ENCODE peak calls at places on chromosome 18, in five cellular contexts. O is right atrium auricular region, X is GM23338, F is psoas muscle, N is adrenal gland. H is an unnamed sample. For H3K27me3, the result is how much of the 10 kb centered on the place peaks cover.

GRCh38 chr18:61402761-61403160 is 69.5 kb downstream of the CDH20 start:
- DNase-seq in O (no peak), X (no peak), F (no peak), N (no peak), H (no peak)

GRCh38 chr18:74918276-74918675 is 290.7 kb downstream of the PTGR3 start:
- DNase-seq in O (no peak), X (no peak), F (no peak), N (no peak), H (no peak)

GRCh38 chr18:24878289-24878688 is 417.9 kb downstream of the HRH4 start:
- DNase-seq in O (no peak), X (peak), F (no peak), N (peak), H (no peak)

GRCh38 chr18:40904295-40904694 is 1050.7 kb upstream of the PIK3C3 start:
- DNase-seq in O (no peak), X (no peak), F (no peak), N (no peak), H (no peak)

GRCh38 chr18:49668583-49669290 is 106.9 kb downstream of the LIPG start:
- DNase-seq in O (no peak), X (peak), F (no peak), N (no peak), H (no peak)

GRCh38 chr18:57353940-57354461 is 1.6 kb downstream of the ST8SIA3 start:
- DNase-seq in O (no peak), X (peak), F (no peak), N (peak), H (peak)

GRCh38 chr18:11886629-11887028 is 21.5 kb downstream of the MPPE1 start:
- DNase-seq in O (no peak), X (no peak), F (no peak), N (no peak), H (no peak)

GRCh38 chr18:34224423-34225217 is at the start of gene NOL4:
- DNase-seq in O (no peak), X (peak), F (no peak), N (peak), H (peak)

GRCh38 chr18:23641143-23641720 is 21.5 kb downstream of the ANKRD29 start:
- DNase-seq in O (no peak), X (no peak), F (no peak), N (no peak), H (no peak)

GRCh38 chr18:2826581-2826980 is 20.2 kb upstream of the EMILIN2 start:
- DNase-seq in O (peak), X (peak), F (peak), N (no peak), H (no peak)

GRCh38 chr18:59556265-59556664 is 141.0 kb downstream of the CCBE1 start:
- DNase-seq in O (no peak), X (no peak), F (no peak), N (no peak), H (peak)

GRCh38 chr18:46727177-46727576 is 29.7 kb downstream of the ST8SIA5 start:
- DNase-seq in O (no peak), X (no peak), F (no peak), N (no peak), H (no peak)

GRCh38 chr18:11840493-11840892 is 10.7 kb upstream of the CHMP1B start:
- DNase-seq in O (no peak), X (peak), F (no peak), N (no peak), H (no peak)

GRCh38 chr18:8121942-8122480 is 487.2 kb upstream of the RAB12 start:
- DNase-seq in O (no peak), X (peak), F (no peak), N (no peak), H (no peak)

GRCh38 chr18:56146565-56146964 is 491.8 kb downstream of the TXNL1 start:
- DNase-seq in O (no peak), X (no peak), F (no peak), N (no peak), H (no peak)

GRCh38 chr18:70522183-70522582 is 233.3 kb downstream of the SOCS6 start:
- DNase-seq in O (no peak), X (no peak), F (no peak), N (no peak), H (no peak)

GRCh38 chr18:13376298-13376840 is 157.8 kb downstream of the LDLRAD4 start:
- DNase-seq in O (peak), X (no peak), F (no peak), N (no peak), H (no peak)

GRCh38 chr18:23798249-23798648 is 109.0 kb downstream of the LAMA3 start:
- DNase-seq in O (no peak), X (no peak), F (peak), N (no peak), H (no peak)

GRCh38 chr18:12460874-12461273 is 53.1 kb downstream of the PRELID3A start:
- DNase-seq in O (no peak), X (no peak), F (no peak), N (peak), H (peak)

GRCh38 chr18:11948852-11949523 is 32.3 kb upstream of the IMPA2 start:
- DNase-seq in O (no peak), X (peak), F (no peak), N (no peak), H (no peak)

GRCh38 chr18:79943608-79944125 is 7.8 kb downstream of the SLC66A2 start:
- DNase-seq in O (no peak), X (no peak), F (no peak), N (no peak), H (no peak)

GRCh38 chr18:7414459-7414858 is 152.7 kb upstream of the PTPRM start:
- DNase-seq in O (peak), X (no peak), F (peak), N (no peak), H (no peak)

GRCh38 chr18:62788891-62789290 is 73.5 kb downstream of the PHLPP1 start:
- DNase-seq in O (no peak), X (no peak), F (no peak), N (no peak), H (no peak)

GRCh38 chr18:23810396-23810795 is 121.1 kb downstream of the LAMA3 start:
- DNase-seq in O (no peak), X (no peak), F (no peak), N (no peak), H (no peak)

DNA sequence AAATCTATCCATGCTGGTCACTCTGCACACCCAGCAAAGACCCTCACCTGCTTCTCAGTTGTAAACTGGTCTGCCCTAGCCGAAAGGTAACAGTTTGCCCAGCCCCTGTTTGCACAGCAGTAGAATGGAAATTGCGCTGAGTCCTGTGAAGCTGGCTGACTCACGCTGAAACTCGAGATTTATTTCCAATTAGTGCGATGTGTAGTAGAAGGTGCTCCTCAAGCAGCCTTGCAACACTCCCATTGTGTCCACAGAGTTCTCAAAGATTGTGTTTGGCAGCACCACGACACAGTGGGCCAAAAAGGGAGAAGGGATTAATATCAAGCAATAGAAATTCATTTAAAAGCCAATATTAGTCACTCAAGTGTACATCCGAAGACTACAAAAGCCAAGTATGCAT is 21.7 kb upstream of the APCDD1 start:
- DNase-seq in O (no peak), X (no peak), F (no peak), N (no peak), H (no peak)
- H3K4me3 ChIP-seq in O (no peak), X (no peak), F (no peak), N (no peak), H (no peak)

DNA sequence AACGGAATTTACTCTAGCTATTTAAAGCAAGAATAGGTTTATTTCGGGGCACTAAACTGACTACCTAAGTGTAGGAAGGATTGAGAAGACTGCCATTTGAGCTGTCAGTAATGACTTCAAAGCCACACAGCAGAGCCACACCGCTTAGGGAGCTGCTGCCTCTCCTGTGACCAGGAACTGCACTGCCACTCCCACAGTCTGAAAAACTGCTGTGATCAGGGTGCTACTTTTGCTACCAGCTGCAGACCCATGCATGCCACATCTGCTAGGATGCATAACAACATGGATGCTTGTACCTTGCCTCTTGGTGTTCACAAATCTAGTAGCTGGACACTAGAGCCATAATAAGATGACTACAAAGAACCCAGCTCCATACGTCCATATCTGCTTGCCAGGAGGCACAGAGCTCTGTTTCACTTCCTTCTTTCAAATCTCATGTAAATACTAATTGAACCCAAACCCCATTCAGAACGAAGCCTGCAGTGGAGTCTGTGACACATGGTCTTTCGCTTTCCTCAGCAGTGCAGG is 2.2 kb downstream of the DSG2 start:
- DNase-seq in O (no peak), X (no peak), F (no peak), N (no peak), H (no peak)
- H3K27me3 ChIP-seq in O (under half), X (under half), F (under half), N (under half), H (under half)

GRCh38 chr18:77478619-77479018 is 229.0 kb downstream of the GALR1 start:
- DNase-seq in O (peak), X (peak), F (peak), N (peak), H (no peak)
- TF ChIP-seq CTCF in O (peak), X (peak), F (no peak), N (peak), H (peak)

DNA sequence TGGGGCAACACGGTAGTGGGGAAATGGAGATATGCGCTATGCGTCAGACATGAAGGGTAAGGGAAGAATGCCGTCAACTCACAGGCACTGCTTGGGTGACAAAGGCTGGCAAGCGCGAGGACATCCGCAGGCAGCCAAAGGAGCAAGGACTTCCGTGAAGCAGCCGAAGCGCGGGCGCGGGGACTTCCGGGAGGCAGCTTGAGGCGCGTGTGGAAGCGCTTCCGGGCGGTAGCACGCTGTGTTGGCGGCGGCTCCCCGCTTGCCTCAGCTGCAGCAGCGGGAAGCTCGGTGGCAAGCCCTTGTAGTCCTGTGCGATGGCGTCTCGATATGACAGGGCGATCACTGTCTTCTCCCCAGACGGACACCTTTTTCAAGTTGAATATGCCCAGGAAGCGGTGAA is at the start of gene PSMA8:
- DNase-seq in O (no peak), X (peak), F (peak), N (no peak), H (no peak)
- H3K4me3 ChIP-seq in O (no peak), X (peak), F (no peak), N (no peak), H (no peak)

GRCh38 chr18:54675076-54675475 is 84.0 kb downstream of the DYNAP start:
- DNase-seq in O (no peak), X (no peak), F (no peak), N (no peak), H (no peak)
- H3K27me3 ChIP-seq in O (under half), X (under half), F (under half), N (under half), H (under half)

GRCh38 chr18:26965206-26965605 is 99.7 kb upstream of the AQP4 start:
- DNase-seq in O (no peak), X (no peak), F (no peak), N (no peak), H (no peak)

GRCh38 chr18:26963292-26963691 is 97.8 kb upstream of the AQP4 start:
- DNase-seq in O (no peak), X (peak), F (no peak), N (no peak), H (no peak)

GRCh38 chr18:26961805-26962204 is 96.3 kb upstream of the AQP4 start:
- DNase-seq in O (no peak), X (no peak), F (no peak), N (no peak), H (no peak)

GRCh38 chr18:26956894-26957293 is 91.4 kb upstream of the AQP4 start:
- DNase-seq in O (no peak), X (peak), F (no peak), N (no peak), H (no peak)

GRCh38 chr18:26960901-26961300 is 95.4 kb upstream of the AQP4 start:
- DNase-seq in O (no peak), X (no peak), F (no peak), N (no peak), H (no peak)
- TF ChIP-seq CTCF in O (no peak), X (no peak), F (no peak), N (no peak), H (no peak)

DNA sequence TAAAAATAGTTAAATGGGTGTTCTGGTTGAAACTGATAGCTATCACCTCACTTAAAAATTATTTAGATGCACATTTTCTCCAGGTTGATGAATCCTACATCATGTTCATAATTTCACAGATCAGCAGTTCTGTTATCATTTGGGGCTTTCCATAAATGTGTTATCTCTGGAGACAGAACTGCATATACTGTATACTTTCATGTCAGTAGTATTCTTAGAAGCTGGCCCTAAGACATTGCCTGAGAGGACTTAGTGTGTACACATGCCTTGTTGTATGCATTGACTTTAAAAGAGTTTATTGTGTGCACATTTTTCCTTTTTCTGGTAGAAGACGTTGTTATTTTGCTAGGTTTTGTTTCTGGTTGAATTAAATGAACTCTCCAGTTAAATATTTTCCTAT is 41.0 kb downstream of the PIK3C3 start:
- DNase-seq in O (no peak), X (no peak), F (no peak), N (no peak), H (no peak)
- H3K4me3 ChIP-seq in O (no peak), X (no peak), F (no peak), N (no peak), H (no peak)

DNA sequence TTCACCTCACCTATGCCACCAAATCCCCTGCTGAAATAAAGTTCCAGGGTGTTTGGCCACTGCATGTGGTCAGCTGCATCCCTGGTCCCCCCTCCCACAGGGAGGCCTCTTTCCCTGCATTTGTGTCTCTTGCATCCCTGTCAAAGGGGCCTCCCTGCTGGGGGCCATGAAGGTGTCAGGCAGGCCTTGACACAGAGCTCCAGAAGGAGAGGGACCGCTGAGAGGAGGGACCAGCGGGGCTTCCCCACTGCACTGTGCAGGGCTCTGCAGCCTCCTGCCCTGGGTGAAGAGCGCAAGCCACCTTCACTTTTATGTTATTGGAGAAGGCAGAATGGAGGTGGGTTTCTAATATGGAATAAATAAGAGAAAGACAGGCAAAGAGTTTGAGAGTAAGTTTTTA is 230.2 kb downstream of the ANKRD30B start:
- DNase-seq in O (peak), X (no peak), F (no peak), N (no peak), H (no peak)
- H3K27me3 ChIP-seq in O (under half), X (under half), F (under half), N (under half), H (under half)

GRCh38 chr18:69469444-69469919 is 68.8 kb downstream of the DOK6 start:
- DNase-seq in O (no peak), X (peak), F (no peak), N (no peak), H (peak)
- TF ChIP-seq CTCF in O (peak), X (peak), F (no peak), N (peak), H (peak)

H was measured in BE2C.